ENCODE peak calls at places on chromosomes 11 and 22, in eight cellular contexts. P is H7, N is AG04449, J is IMR-90, S is body of pancreas, T is right lobe of liver, O is choroid plexus epithelial cell, F is fibroblast of mammary gland. I is an unnamed sample.

GRCh38 chr11:14551380-14551779 is 31.2 kb upstream of the PSMA1 start:
- DNase-seq in P (no peak), N (no peak), J (no peak), S (no peak), T (no peak), O (no peak), F (no peak), I (no peak)

GRCh38 chr11:71101046-71101445 is 151.3 kb downstream of the SHANK2 start:
- DNase-seq in P (no peak), N (no peak), J (no peak), S (no peak), T (no peak), O (no peak), F (no peak), I (no peak)

GRCh38 chr11:61293869-61294716 is 1.0 kb downstream of the VWCE start:
- DNase-seq in P (peak), N (no peak), J (peak), S (peak), T (peak), O (peak), F (peak), I (no peak)

GRCh38 chr11:86116386-86116726 is 47.5 kb upstream of the PICALM start:
- DNase-seq in P (peak), N (peak), J (peak), S (no peak), T (no peak), O (peak), F (peak), I (no peak)

GRCh38 chr11:13277719-13278619 is at the start of gene BMAL1:
- DNase-seq in P (peak), N (no peak), J (no peak), S (peak), T (peak), O (no peak), F (no peak), I (no peak)

GRCh38 chr22:49871482-49871881 is 17.8 kb downstream of the ZBED4 start:
- DNase-seq in P (no peak), N (no peak), J (no peak), S (no peak), T (no peak), O (peak), F (peak), I (no peak)

GRCh38 chr11:102323542-102324261 is 6.4 kb downstream of the BIRC3 start:
- DNase-seq in P (no peak), N (no peak), J (peak), S (no peak), T (no peak), O (peak), F (peak), I (no peak)

GRCh38 chr22:27654536-27655445 is 146.8 kb downstream of the MN1 start:
- DNase-seq in P (peak), N (no peak), J (peak), S (peak), T (no peak), O (no peak), F (no peak), I (no peak)

GRCh38 chr11:109695696-109696095 is 273.7 kb downstream of the C11orf87 start:
- DNase-seq in P (no peak), N (no peak), J (peak), S (no peak), T (no peak), O (peak), F (peak), I (no peak)

GRCh38 chr22:42375982-42376381 is 56.2 kb downstream of the NFAM1 start:
- DNase-seq in P (no peak), N (no peak), J (no peak), S (no peak), T (no peak), O (no peak), F (no peak), I (no peak)

GRCh38 chr11:99446400-99446799 is 425.7 kb downstream of the CNTN5 start:
- DNase-seq in P (no peak), N (no peak), J (no peak), S (no peak), T (no peak), O (no peak), F (no peak), I (no peak)

GRCh38 chr22:19410941-19411689 is 20.4 kb downstream of the HIRA start:
- DNase-seq in P (no peak), N (no peak), J (no peak), S (no peak), T (no peak), O (no peak), F (no peak), I (no peak)

GRCh38 chr11:69292221-69292648 is 1.7 kb upstream of the MYEOV start:
- DNase-seq in P (peak), N (no peak), J (no peak), S (peak), T (no peak), O (peak), F (peak), I (no peak)

GRCh38 chr11:121757480-121758125 is 304.8 kb upstream of the SORL1-AS1 start:
- DNase-seq in P (no peak), N (no peak), J (no peak), S (no peak), T (no peak), O (peak), F (no peak), I (no peak)

GRCh38 chr11:27427183-27427980 is 45.2 kb downstream of the LGR4 start:
- DNase-seq in P (no peak), N (peak), J (peak), S (peak), T (no peak), O (no peak), F (peak), I (no peak)

GRCh38 chr11:17381156-17381555 is 7.3 kb downstream of the KCNJ11 start:
- DNase-seq in P (no peak), N (no peak), J (peak), S (no peak), T (no peak), O (no peak), F (peak), I (no peak)

GRCh38 chr22:19367763-19368367 is 63.7 kb downstream of the HIRA start:
- DNase-seq in P (no peak), N (no peak), J (no peak), S (no peak), T (no peak), O (no peak), F (no peak), I (no peak)

GRCh38 chr11:9269492-9270030 is 4.4 kb upstream of the DENND5A start:
- DNase-seq in P (no peak), N (no peak), J (peak), S (no peak), T (no peak), O (peak), F (peak), I (peak)

GRCh38 chr11:34583818-34584217 is 37.1 kb upstream of the EHF start:
- DNase-seq in P (no peak), N (no peak), J (no peak), S (peak), T (no peak), O (no peak), F (no peak), I (no peak)

GRCh38 chr22:42862045-42862734 is 5.1 kb upstream of the ARFGAP3 start:
- DNase-seq in P (peak), N (no peak), J (peak), S (no peak), T (no peak), O (peak), F (peak), I (no peak)

GRCh38 chr22:20080445-20080775 is 369 bp downstream of the DGCR8 start:
- DNase-seq in P (peak), N (no peak), J (peak), S (peak), T (peak), O (peak), F (peak), I (no peak)

GRCh38 chr22:24106385-24107381 is 74.6 kb upstream of the SUSD2 start:
- DNase-seq in P (peak), N (no peak), J (no peak), S (no peak), T (no peak), O (peak), F (peak), I (no peak)

DNA sequence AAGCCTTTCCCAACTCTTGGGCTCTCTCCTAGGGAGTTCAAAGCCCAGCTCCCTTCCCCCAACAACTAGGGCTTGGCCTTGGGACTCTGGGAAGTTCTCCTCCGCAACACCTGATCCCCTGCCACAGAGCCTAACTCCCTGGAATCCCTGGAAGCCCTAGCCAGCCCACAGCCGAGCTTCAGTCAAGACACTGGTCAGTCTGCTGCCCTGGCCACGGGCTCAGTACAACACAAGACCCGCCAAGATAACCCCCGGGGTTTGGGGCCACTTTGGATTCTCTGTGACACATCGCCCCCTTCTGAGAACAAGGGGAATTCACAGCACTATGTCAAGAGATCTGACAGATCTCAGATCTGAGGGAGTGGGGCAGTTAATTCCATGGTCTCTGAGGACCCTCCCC is 58.3 kb downstream of the SLC22A12 start:
- DNase-seq in P (peak), N (no peak), J (no peak), S (peak), T (no peak), O (peak), F (peak), I (no peak)
- H3K4me3 ChIP-seq in P (no peak), N (no peak), J (no peak), S (no peak), T (no peak), O (no peak), F (no peak), I (no peak)

DNA sequence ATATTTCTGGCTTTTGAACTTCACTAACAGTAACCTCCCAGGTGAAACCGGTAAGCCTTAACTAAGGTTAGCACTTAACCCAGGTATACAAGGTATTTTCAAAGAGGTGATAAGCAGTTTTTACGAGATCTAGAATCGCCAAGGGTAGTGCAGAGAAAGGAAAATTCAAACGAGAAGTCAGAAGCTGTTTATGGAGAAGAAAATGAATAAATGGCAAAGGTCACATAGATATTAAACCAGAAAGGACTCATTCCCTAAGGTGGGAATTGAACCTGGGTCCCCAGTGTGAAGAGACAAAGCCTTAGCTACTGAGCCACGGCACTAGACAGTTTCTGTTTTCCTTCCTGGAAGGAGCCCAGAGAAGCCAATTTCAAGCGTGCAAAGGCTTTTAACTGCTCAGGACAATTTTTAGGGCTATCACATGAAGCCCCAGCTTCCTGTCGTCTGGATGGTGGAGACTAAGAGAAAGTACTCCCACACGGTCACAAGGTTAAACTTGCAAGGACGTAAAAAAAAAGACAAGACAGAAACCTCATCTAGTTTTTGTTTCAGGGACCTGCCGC is 5.7 kb upstream of the C1QTNF6 start:
- DNase-seq in P (peak), N (no peak), J (peak), S (no peak), T (peak), O (peak), F (peak), I (no peak)
- H3K4me3 ChIP-seq in P (no peak), N (no peak), J (no peak), S (no peak), T (no peak), O (no peak), F (no peak), I (no peak)

GRCh38 chr22:37684803-37685615 is 1.1 kb upstream of the NOL12 start:
- DNase-seq in P (no peak), N (no peak), J (no peak), S (no peak), T (no peak), O (no peak), F (no peak), I (no peak)
- H3K4me3 ChIP-seq in P (no peak), N (no peak), J (no peak), S (no peak), T (no peak), O (no peak), F (no peak), I (no peak)

DNA sequence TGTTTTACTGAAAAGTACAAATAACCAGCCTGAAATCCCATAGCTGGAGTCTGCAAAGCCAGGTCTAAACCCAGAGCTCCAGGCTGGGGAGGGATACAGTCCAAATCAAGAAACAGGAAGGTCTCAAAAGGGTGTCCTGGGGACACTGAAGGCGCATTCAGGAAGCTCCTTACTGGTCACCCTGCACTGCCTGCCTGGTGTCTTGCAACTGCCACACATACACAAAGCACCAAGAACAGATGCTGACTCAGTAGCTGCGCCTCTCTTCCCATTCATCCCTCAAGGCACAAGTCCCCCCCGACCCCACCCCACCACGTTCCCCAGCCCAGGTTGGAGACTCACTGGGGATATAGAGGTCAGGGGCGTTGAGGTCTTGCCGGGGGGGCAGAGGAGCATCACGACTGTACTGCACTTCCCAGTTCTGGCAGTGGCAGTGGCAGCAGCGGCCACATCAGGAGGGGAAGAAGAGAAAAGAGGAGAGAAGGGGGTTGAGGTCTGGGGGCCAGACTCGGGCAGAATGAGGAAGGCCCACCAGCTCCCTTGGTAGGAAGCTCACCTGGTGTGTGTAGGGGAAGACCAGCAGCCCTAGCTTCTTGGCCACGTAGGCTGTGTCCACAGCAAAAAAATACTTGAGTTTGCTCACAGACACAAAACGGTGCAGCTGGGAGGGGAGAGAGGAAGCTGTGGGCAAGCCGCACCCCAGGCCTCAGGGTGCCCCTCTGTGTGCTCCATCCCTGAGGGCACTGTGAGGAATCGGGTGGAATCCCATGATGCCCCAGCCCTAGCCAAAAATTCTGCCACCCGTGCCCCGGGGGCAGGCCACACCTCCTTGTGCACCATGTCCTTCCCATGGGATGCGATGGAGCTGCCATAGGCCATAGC is 1.4 kb downstream of the YIF1A start:
- DNase-seq in P (no peak), N (no peak), J (no peak), S (no peak), T (no peak), O (no peak), F (no peak), I (no peak)
- H3K4me3 ChIP-seq in P (no peak), N (peak), J (peak), S (no peak), T (peak), O (peak), F (peak), I (peak)

GRCh38 chr22:30221121-30221992 is 25.2 kb downstream of the LIF start:
- DNase-seq in P (no peak), N (no peak), J (no peak), S (no peak), T (no peak), O (no peak), F (no peak), I (no peak)
- H3K4me3 ChIP-seq in P (no peak), N (no peak), J (no peak), S (no peak), T (no peak), O (no peak), F (no peak), I (no peak)

GRCh38 chr11:117219001-117219400 is 12.9 kb downstream of the PCSK7 start:
- DNase-seq in P (no peak), N (no peak), J (no peak), S (peak), T (no peak), O (no peak), F (no peak), I (no peak)

GRCh38 chr11:117217685-117218084 is 14.2 kb downstream of the PCSK7 start:
- DNase-seq in P (no peak), N (no peak), J (no peak), S (no peak), T (no peak), O (no peak), F (peak), I (no peak)

GRCh38 chr11:117219455-117219854 is 12.4 kb downstream of the PCSK7 start:
- DNase-seq in P (no peak), N (no peak), J (no peak), S (no peak), T (no peak), O (no peak), F (no peak), I (no peak)

GRCh38 chr11:117217141-117217609 is 14.7 kb downstream of the PCSK7 start:
- DNase-seq in P (no peak), N (peak), J (peak), S (no peak), T (no peak), O (peak), F (peak), I (no peak)

DNA sequence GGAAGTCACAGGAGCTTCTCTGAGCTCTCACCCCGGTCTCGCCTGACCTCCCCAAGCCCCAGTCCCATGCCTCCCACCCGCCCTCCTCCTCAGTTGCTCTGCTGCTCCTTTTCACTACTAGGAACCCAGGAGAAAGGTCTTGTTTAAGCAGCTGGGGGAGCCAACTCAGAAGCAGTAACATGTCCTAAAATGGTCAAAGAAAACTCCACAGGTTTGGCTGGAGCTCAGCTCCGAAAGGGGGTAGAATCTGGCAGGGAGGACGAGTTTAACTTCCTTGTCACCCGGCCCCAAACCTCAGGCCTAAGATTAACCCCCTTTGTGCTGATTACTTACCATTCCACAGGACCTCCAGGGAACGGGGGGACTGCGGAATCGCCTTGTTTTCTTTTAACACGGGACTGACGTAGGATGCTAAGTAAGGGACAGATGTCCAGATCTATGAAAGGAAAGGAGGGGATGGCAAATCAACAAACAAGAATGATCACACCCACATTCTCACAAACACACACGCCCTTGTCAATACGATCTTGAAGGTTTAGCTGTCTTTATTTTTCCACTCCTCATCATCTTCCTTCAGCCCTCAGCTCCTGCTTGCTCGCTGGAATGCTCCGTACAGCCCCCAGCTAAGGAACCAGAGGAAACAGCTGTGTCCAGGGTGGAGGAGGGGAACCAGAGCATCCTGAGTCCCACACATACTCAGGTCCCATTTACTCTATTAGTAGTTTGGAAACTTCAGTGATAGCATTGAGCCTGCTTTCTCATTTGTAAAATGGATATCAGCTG is 13.5 kb downstream of the PCSK7 start:
- DNase-seq in P (no peak), N (no peak), J (peak), S (peak), T (no peak), O (peak), F (peak), I (no peak)
- H3K4me3 ChIP-seq in P (no peak), N (no peak), J (no peak), S (no peak), T (no peak), O (no peak), F (no peak), I (no peak)

GRCh38 chr22:47091241-47091691 is 328.8 kb downstream of the TBC1D22A start:
- DNase-seq in P (peak), N (no peak), J (no peak), S (no peak), T (no peak), O (peak), F (no peak), I (no peak)

GRCh38 chr22:47092896-47093311 is 330.5 kb downstream of the TBC1D22A start:
- DNase-seq in P (peak), N (peak), J (peak), S (no peak), T (no peak), O (peak), F (peak), I (no peak)

GRCh38 chr22:47090591-47091240 is 328.3 kb downstream of the TBC1D22A start:
- DNase-seq in P (peak), N (no peak), J (peak), S (no peak), T (no peak), O (peak), F (peak), I (no peak)

GRCh38 chr22:47093720-47094119 is 331.3 kb downstream of the TBC1D22A start:
- DNase-seq in P (no peak), N (no peak), J (no peak), S (no peak), T (no peak), O (no peak), F (no peak), I (no peak)

DNA sequence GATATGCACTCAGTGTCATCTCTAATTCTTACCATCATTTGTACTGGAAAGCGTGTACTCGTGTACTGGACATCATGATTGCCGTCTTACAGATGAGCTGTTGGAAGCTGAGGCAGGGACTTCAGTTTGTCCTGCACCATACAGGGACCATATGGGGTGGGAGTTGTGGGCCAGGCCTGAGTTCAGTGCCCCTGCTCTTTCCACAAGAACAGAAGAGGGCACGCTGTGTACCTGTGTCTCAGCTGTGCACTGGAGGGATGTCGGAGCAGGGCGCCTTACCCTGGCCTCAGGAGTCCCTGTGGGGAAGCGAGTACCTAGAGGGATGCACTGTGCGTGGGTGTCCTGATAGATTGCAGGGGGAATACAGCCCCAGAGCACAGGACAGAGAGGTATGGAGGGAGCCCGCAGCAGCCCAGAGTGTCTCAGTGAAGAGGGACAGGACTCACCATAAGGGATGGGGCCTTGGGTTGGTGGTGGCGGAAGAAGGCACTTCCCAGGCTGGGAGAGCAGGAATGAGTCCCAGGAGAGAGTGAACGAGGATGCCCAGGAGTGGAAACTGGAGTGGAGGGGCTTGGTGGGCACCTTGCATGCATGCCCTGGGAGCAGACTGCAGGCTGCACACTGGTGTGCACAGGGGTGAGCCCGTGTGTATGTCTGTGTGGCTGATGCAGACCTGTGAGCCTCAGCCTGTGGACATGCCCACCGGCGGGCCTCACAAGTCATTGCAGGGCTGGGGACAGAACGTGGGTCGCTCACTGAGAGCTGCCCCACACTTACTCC is 329.7 kb downstream of the TBC1D22A start:
- DNase-seq in P (no peak), N (no peak), J (no peak), S (no peak), T (no peak), O (no peak), F (no peak), I (no peak)
- H3K4me3 ChIP-seq in P (no peak), N (no peak), J (no peak), S (no peak), T (no peak), O (no peak), F (no peak), I (no peak)

GRCh38 chr11:18792827-18793226 is 1.2 kb upstream of the PTPN5 start:
- DNase-seq in P (no peak), N (no peak), J (no peak), S (no peak), T (no peak), O (no peak), F (no peak), I (no peak)
- H3K4me3 ChIP-seq in P (peak), N (no peak), J (no peak), S (no peak), T (no peak), O (no peak), F (no peak), I (no peak)